ENCODE peak calls at places on chromosomes 2 and 18, in six cellular contexts. W is BE2C; P is CD8-positive, alpha-beta T cell; T is GM23248; M is Peyer's patch; I is ovary. Q is an unnamed sample. For H3K9me3 and H3K4me1, the result is how much of the 10 kb centered on the place peaks cover.

GRCh38 chr2:42098571-42099430 is 51.0 kb downstream of the PKDCC start:
- DNase-seq in M (no peak), P (no peak), I (peak), T (peak), W (no peak), Q (no peak)

GRCh38 chr2:153133716-153134115 is 344.8 kb downstream of the RPRM start:
- DNase-seq in T (no peak), W (no peak), P (no peak), M (no peak), I (no peak), Q (no peak)

GRCh38 chr2:216934151-216934550 is 74.3 kb upstream of the TNP1 start:
- DNase-seq in P (no peak), W (no peak), M (no peak), T (no peak), I (peak), Q (no peak)

GRCh38 chr18:23627325-23627724 is 35.4 kb downstream of the ANKRD29 start:
- DNase-seq in M (peak), W (no peak), T (peak), I (no peak), P (no peak), Q (peak)

GRCh38 chr2:62489162-62489561 is 16.8 kb downstream of the TMEM17 start:
- DNase-seq in P (no peak), T (peak), M (no peak), W (no peak), I (no peak), Q (no peak)

GRCh38 chr18:36519358-36519757 is 221.8 kb downstream of the FHOD3 start:
- DNase-seq in M (no peak), I (no peak), T (peak), P (no peak), W (no peak), Q (no peak)

GRCh38 chr2:25274868-25275574 is 66.7 kb downstream of the DNMT3A start:
- DNase-seq in W (no peak), P (peak), M (no peak), T (no peak), I (peak), Q (no peak)

GRCh38 chr2:128323501-128323931 is 4.8 kb upstream of the HS6ST1 start:
- DNase-seq in I (no peak), W (no peak), P (no peak), M (peak), T (no peak), Q (no peak)

GRCh38 chr2:60819155-60819862 is 62.1 kb upstream of the REL start:
- DNase-seq in W (no peak), T (no peak), I (no peak), P (peak), M (peak), Q (peak)

GRCh38 chr2:223477318-223477717 is 124.8 kb downstream of the SCG2 start:
- DNase-seq in W (no peak), P (no peak), M (no peak), I (no peak), T (peak), Q (no peak)

GRCh38 chr18:62187543-62188378 is 706 bp downstream of the RELCH start:
- DNase-seq in I (no peak), P (no peak), M (peak), W (peak), T (peak), Q (peak)

GRCh38 chr2:16522031-16522818 is 143.4 kb downstream of the CYRIA start:
- DNase-seq in M (no peak), T (no peak), I (no peak), W (no peak), P (no peak), Q (no peak)

GRCh38 chr18:32483002-32483401 is 12.3 kb upstream of the GAREM1 start:
- DNase-seq in P (no peak), W (no peak), T (no peak), I (no peak), M (no peak), Q (no peak)

GRCh38 chr2:7792031-7792651 is 874.9 kb downstream of the RNF144A start:
- DNase-seq in I (no peak), M (no peak), P (no peak), T (no peak), W (no peak), Q (peak)

GRCh38 chr2:11983401-11983800 is 237.0 kb downstream of the LPIN1 start:
- DNase-seq in M (no peak), T (no peak), W (no peak), I (no peak), P (no peak), Q (no peak)

GRCh38 chr2:120654383-120655134 is 81.1 kb upstream of the GLI2 start:
- DNase-seq in I (no peak), P (no peak), M (no peak), W (no peak), T (no peak), Q (no peak)

GRCh38 chr2:120651818-120652217 is 83.8 kb upstream of the GLI2 start:
- DNase-seq in T (no peak), I (no peak), W (no peak), M (no peak), P (no peak), Q (no peak)

GRCh38 chr2:120650022-120650644 is 85.5 kb upstream of the GLI2 start:
- DNase-seq in M (no peak), W (no peak), I (no peak), T (peak), P (no peak), Q (no peak)

GRCh38 chr2:120653871-120654270 is 81.8 kb upstream of the GLI2 start:
- DNase-seq in P (no peak), M (no peak), T (no peak), W (no peak), I (no peak), Q (no peak)

GRCh38 chr2:120653026-120653425 is 82.6 kb upstream of the GLI2 start:
- DNase-seq in M (no peak), P (no peak), I (no peak), T (peak), W (no peak), Q (no peak)
- H3K9me3 ChIP-seq in M (under half), P (under half), I (under half), T (under half), W (under half), Q (under half)

GRCh38 chr2:234306426-234307173 is 190.3 kb downstream of the ARL4C start:
- DNase-seq in I (no peak), W (no peak), T (no peak), M (no peak), P (no peak), Q (no peak)
- H3K4me1 ChIP-seq in I (under half), W (under half), T (under half), M (under half), P (under half), Q (under half)

GRCh38 chr2:196369967-196370366 is 198.6 kb upstream of the STK17B start:
- DNase-seq in P (no peak), W (no peak), T (no peak), M (no peak), I (no peak), Q (no peak)
- H3K9me3 ChIP-seq in P (under half), W (under half), T (under half), M (under half), I (under half), Q (under half)

GRCh38 chr2:151753540-151753939 is 19.3 kb upstream of the NEB start:
- DNase-seq in P (no peak), I (no peak), W (no peak), M (no peak), T (no peak), Q (no peak)

GRCh38 chr2:151756820-151757219 is 22.5 kb upstream of the NEB start:
- DNase-seq in W (no peak), T (no peak), P (no peak), M (no peak), I (no peak), Q (no peak)

GRCh38 chr2:151757861-151758260 is 23.6 kb upstream of the NEB start:
- DNase-seq in I (no peak), P (no peak), W (no peak), M (no peak), T (no peak), Q (no peak)

GRCh38 chr2:151758744-151759143 is 24.5 kb upstream of the NEB start:
- DNase-seq in M (no peak), T (no peak), P (no peak), I (no peak), W (no peak), Q (no peak)

DNA sequence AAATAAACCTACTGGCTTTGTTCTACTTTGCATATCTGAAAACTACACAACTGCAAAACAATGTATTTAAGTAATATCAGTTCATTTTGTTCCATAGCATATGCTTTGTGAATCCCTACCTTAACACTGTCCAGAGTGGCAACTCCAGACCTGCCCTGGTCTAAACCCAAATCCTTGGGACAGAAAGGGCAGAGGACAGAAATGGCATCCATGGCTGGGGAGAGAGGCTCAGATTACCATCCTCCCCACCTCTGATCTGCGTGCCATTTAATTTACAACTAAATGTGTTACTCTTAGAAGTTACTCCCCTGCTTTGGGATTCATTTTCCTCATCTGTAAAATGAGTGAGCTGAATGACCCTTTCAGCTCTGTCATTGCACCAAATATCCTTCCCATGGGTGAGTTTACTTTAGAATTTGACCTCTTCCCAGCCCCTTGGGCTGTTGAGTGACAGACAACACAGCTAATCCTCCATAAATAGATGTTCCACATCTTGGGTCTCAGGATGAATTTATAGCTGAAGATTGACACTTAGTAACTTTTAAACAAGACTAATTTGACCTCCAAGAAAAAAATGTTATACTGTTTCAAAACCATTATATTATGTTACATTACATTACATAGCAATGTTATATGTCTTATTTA is 20.1 kb upstream of the NEB start:
- DNase-seq in M (no peak), T (no peak), I (no peak), W (no peak), P (no peak), Q (no peak)
- H3K4me1 ChIP-seq in M (under half), T (under half), I (under half), W (under half), P (under half), Q (under half)

DNA sequence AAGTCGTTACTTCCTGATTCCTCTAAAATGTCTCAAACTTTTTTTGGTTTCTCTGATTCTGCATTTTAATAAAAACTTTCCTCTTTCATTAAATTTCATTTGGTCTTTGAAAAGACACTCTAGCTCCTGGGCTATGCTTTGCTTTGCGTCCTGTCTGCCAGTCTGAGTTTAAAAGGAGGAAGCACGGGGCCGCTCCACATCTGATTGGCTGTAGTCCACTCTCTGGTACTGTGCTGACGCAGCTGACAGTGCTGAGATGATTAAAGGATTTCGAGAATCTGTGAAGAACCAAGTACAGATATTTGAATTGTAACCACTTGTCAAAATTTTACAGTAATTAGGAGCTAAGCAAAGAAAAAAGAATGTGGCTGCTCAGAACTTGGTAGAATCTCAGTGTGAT is 199.6 kb upstream of the HNMT start:
- DNase-seq in M (no peak), T (no peak), P (no peak), I (no peak), W (no peak), Q (no peak)
- H3K9me3 ChIP-seq in M (under half), T (under half), P (under half), I (under half), W (under half), Q (under half)

DNA sequence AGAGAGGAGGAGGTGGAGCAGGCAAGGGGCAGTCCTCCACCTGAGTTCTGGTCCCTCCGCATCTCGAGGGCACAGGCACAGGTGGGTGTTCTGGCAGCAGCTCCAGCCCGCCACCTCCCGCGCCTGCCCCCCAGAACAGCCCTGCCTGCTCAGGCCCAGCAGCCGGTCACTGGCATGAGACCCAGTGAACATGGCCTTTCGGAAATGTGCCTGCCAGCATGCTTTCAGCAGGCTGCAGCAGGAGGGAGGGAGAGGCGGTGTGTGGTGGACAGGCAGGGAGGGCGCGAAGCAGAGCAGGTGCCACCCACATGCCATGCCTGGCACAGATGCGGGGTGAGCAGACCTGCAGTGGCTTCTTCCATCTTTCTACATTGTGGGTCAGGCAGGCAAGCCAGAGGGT is 3.4 kb upstream of the OR6B3 start:
- DNase-seq in M (no peak), P (no peak), T (no peak), I (no peak), W (no peak), Q (no peak)
- H3K4me1 ChIP-seq in M (under half), P (under half), T (under half), I (under half), W (under half), Q (under half)

DNA sequence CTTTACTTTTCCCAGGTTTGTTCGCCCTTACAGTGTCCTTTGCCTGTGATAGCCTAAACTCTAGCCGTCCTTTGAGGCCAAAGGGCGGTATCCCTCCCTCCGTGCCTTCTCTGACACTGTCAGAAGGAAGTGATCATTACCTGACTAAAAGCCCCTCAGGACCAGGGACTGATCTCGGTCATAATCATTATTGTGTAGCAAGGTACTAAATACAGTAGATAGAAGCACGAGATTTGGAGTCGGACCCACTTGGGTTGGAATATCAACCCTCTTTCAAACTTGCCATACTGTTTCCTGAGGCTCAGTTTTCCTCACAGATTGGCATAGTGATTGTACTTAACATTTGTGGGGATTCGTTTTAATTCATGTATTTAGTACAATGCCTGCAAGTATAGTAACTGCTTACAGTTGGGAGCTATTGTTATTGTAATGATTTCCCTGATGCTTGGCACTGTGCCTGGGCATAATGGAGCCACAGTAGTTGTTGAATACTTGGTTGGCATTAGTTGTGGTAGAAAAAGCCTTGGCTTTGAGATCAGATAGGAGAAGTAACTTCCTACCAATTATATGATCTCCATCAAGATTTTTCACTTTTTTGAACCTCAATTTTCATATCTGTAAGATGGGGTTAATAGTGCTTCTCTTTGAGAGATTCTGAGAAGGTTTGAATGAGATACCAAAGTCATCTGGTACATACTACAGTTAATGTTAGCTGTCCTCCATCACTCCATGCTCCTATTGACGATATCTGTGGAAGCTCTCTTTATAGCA is 836 bp downstream of the STK11IP start:
- DNase-seq in T (peak), W (no peak), I (no peak), P (no peak), M (no peak), Q (no peak)
- H3K9me3 ChIP-seq in T (under half), W (under half), I (under half), P (under half), M (under half), Q (under half)

DNA sequence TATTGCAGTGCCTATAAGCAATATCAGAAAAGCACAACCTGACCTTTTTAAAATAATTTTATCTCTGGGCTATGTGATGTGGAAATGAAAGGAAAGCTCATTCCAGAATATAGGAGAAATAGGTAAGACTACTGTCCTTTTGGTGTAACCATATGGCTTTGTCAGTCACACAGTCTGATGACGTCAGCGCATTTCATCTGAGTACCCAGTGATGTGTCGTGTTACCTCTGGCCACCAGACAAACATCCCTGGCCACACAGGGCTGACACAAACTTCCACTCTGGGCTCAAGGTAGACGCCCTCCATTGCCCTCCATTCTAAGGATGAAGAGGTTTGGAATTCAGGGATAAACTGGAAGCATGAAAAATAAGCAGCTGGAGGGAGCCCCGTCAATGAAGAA is 506.7 kb downstream of the CMPK2 start:
- DNase-seq in W (no peak), P (no peak), T (no peak), M (no peak), I (no peak), Q (no peak)
- H3K4me1 ChIP-seq in W (under half), P (under half), T (under half), M (under half), I (under half), Q (under half)

DNA sequence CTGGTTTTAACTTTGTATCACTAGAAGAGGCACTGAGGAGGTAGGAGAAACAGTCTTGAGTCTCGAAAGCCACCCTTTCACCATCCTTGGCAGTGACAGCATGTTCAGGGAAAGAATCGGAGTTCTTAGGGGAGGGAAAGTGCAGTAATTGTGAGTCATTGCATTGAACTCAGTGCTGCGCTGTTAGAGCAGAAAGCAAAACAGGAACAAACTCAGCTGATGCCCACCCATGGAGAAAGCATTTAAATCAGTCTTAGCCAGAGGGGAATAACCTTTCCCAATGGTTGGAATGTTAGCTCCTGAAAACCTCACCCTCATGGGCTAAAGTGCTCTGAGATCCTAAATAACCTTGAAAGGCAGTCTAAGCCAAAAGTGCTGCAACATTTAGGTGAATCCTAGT is 845.6 kb upstream of the CNTNAP5 start:
- DNase-seq in M (no peak), W (no peak), T (no peak), I (no peak), P (no peak), Q (no peak)
- H3K9me3 ChIP-seq in M (under half), W (under half), T (under half), I (under half), P (under half), Q (under half)